ENCODE peak calls at places on chromosome 22, in four cellular contexts. R is HepG2, M is kidney, X is neural progenitor cell. S is an unnamed sample.

GRCh38 chr22:29344137-29344536 is 28.6 kb upstream of the RASL10A start:
- DNase-seq in M (no peak), R (peak), X (no peak), S (no peak)

GRCh38 chr22:49609207-49609876 is 218.3 kb downstream of the BRD1 start:
- DNase-seq in M (peak), R (no peak), X (no peak), S (no peak)

GRCh38 chr22:24327827-24328226 is 57.2 kb downstream of the SPECC1L start:
- DNase-seq in X (no peak), R (no peak), M (no peak), S (no peak)

GRCh38 chr22:29456211-29456671 is 17.9 kb downstream of the RFPL1 start:
- DNase-seq in R (no peak), X (peak), M (no peak), S (no peak)

GRCh38 chr22:45785458-45785857 is 113.8 kb downstream of the ATXN10 start:
- DNase-seq in M (no peak), X (no peak), R (peak), S (no peak)

GRCh38 chr22:40218152-40218551 is 40.4 kb downstream of the TNRC6B start:
- DNase-seq in M (no peak), R (no peak), X (no peak), S (no peak)

GRCh38 chr22:27801616-27802388 is at the start of gene MN1:
- DNase-seq in M (peak), X (peak), R (no peak), S (no peak)

GRCh38 chr22:26322179-26322905 is 106.7 kb upstream of the ASPHD2 start:
- DNase-seq in R (no peak), X (no peak), M (no peak), S (no peak)

GRCh38 chr22:47310601-47311000 is 548.2 kb downstream of the TBC1D22A start:
- DNase-seq in R (no peak), X (no peak), M (no peak), S (no peak)

GRCh38 chr22:46652081-46652929 is 32.1 kb downstream of the GRAMD4 start:
- DNase-seq in X (no peak), R (peak), M (no peak), S (no peak)

GRCh38 chr22:24466831-24467249 is 28.3 kb upstream of the UPB1 start:
- DNase-seq in R (no peak), X (peak), M (no peak), S (no peak)

GRCh38 chr22:27207907-27208306 is 550.5 kb downstream of the MIAT start:
- DNase-seq in R (no peak), M (no peak), X (no peak), S (no peak)

GRCh38 chr22:48310740-48311139 is 1516.9 kb downstream of the BRD1 start:
- DNase-seq in X (no peak), M (peak), R (no peak), S (no peak)

GRCh38 chr22:46917702-46918101 is 155.3 kb downstream of the TBC1D22A start:
- DNase-seq in R (no peak), M (no peak), X (no peak), S (no peak)

GRCh38 chr22:48837341-48837935 is 990.2 kb downstream of the BRD1 start:
- DNase-seq in M (peak), R (no peak), X (no peak), S (no peak)

GRCh38 chr22:39234867-39235687 is 9.7 kb downstream of the PDGFB start:
- DNase-seq in X (peak), R (no peak), M (peak), S (no peak)

GRCh38 chr22:41377846-41378245 is 3.9 kb upstream of the TEF start:
- DNase-seq in M (no peak), X (no peak), R (no peak), S (no peak)

GRCh38 chr22:48800036-48800885 is 1027.4 kb downstream of the BRD1 start:
- DNase-seq in M (no peak), X (no peak), R (no peak), S (no peak)

DNA sequence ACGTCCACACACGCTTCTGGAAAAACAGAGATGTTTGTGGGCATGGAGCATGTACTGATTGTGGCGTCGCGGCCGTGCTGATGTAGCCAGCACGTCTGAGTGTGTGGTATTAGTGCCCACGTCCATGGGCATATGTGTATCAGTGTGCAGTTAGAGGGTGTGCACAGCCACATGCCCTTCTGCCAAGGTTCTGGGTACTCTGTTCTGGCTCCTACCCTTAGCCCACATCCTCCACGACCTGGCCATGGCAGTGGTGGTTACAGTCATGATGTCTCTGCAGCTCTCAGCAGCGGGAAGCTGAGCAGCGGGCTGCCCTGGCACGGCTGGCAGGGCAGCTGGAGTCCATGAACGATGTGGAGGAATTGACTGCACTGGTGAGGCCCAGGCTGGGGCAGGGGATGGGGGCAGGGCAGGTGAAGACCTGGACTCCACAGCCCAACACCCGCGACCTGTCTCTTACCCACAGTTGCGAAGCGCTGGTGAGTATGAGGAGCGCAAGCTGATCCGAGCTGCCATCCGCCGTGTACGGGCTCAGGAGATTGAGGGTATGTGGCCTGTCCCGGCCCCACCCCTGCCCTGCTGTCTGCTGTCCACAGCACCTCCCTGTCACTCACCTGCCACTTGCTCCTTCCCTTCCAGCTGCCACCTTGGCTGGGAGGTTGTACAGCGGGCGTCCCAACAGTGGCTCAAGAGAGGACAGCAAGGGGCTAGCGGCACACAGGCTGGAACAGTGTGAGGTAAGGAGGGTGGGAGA is 7.3 kb downstream of the SMTN start:
- DNase-seq in M (no peak), R (no peak), X (no peak), S (no peak)
- H3K9ac ChIP-seq in M (no peak), R (no peak), X (no peak), S (no peak)

DNA sequence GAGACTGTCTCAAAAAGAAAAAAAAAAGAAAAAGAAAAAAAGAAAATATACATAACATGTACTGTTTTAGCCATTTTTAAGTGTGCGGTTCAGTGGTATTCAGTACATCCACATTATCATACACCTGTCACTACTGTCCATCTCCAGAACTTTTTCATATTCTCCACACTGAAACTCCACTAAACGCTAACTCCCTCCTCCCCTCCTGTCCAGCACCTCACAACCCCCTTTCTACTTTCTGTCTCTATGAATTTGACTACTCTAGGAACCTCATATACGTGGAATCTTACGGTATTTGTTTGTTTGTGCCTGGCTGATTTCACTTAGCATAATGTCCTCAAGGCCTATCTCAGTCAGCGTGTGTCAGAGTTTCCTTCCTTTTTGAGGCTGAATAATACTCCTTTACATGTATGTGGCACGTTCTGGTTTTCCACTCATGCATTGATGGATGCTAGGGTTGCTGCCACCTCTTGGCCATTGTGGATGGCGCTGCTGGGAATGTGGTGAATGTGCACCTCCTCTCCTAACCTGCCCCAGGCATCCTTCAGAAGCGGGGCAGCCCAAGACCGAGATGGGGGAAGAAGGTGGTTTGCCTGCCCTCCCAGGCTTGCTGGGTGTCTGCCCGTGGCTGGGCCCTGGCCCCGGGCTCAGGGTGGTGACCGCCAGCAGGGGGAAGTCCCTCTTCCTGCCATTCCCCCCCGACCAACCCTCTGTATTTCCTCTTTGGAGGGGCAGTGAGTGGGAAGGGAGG is 60.5 kb downstream of the BCR start:
- DNase-seq in R (no peak), X (peak), M (no peak), S (no peak)
- TF ChIP-seq CTCF in R (peak), X (peak), M (peak), S (peak)

GRCh38 chr22:37982938-37983859 is 1.2 kb downstream of the SOX10 start:
- DNase-seq in M (no peak), X (peak), R (no peak), S (no peak)

GRCh38 chr22:37985050-37985585 is 763 bp upstream of the SOX10 start:
- DNase-seq in X (no peak), M (no peak), R (no peak), S (no peak)

GRCh38 chr22:37986371-37986770 is 2.0 kb upstream of the SOX10 start:
- DNase-seq in X (no peak), R (no peak), M (no peak), S (no peak)

GRCh38 chr22:37983860-37984791 is at the start of gene SOX10:
- DNase-seq in M (no peak), X (peak), R (no peak), S (no peak)

DNA sequence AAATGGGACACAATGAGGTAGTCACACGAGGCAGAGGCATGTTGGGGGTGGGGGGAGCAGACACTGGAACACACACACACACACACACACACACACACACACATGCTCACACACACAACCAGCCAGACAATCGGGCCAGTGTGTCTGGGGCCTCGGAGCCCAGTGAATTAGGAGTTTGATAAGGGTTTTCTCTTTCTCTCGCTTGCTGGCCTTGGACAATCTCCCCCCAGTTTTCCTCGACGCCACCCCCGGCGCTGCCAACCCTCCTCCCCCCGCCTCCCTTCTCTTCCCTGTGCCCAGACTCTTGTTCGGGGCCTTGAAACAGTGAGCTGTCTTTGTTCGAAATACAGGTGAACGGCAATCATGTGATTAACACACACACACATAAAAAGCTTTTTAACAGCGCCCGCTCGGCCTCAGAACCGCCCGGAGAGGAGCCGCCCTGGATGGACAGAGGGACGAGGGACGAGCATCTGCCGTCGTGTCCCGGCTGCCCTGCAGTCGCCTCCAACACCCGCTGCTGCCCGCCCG is 1.5 kb upstream of the SOX10 start:
- DNase-seq in M (no peak), R (no peak), X (no peak), S (no peak)
- H3K9ac ChIP-seq in M (no peak), R (no peak), X (no peak), S (no peak)

GRCh38 chr22:36424901-36425579 is 37.3 kb upstream of the MYH9 start:
- DNase-seq in M (no peak), X (no peak), R (no peak), S (no peak)

GRCh38 chr22:36422287-36423014 is 34.7 kb upstream of the MYH9 start:
- DNase-seq in M (no peak), R (peak), X (no peak), S (no peak)

GRCh38 chr22:36425977-36426523 is 38.3 kb upstream of the MYH9 start:
- DNase-seq in R (peak), X (peak), M (peak), S (no peak)

GRCh38 chr22:36419912-36420882 is 32.4 kb upstream of the MYH9 start:
- DNase-seq in X (no peak), M (no peak), R (no peak), S (no peak)

DNA sequence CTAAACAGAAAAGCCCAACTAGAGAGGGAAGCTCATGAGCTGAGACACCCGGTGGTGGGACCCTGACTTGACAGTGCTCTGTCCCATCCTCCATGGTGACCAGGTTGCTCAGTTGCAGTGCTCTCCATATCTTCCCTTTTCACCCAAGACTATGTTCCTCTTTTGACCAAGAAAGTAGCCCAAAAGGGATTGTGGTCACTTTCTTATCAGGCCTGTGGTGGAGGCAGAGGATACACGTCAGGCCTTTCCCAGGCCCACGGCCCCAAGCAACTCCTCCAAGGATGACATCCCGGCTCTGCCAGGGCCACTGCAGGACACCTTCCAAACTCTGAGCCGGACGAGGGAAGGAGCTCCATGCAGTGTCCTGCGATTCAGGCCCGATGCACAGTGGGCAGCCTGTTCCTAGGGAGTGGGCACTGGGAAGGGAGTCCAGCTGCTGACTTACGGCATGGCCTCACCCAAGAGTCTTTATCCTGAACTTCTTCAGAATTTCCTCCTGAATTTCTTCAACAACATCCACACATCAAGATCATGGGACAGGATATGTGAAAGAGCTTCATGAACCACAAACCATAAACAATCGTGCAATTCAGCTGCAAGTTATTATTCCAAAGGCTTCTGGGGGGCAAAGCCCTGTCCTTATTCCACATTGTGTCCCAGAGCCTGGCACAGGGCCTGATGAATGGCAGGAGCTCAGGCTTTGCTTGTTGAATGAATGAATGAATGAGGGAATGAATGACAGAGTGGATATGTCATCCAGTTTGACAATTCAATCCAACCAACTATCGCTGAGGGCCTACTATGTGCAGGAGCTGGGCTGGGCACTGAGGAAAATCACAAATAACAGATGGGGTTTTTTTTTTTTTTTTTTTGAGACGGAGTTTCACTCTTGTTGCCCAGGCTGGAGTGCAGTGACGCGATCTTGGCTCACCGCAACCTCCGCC is 36.0 kb upstream of the MYH9 start:
- DNase-seq in X (no peak), M (no peak), R (no peak), S (no peak)
- TF ChIP-seq CTCF in X (no peak), M (no peak), R (no peak), S (peak)

GRCh38 chr22:35352214-35353111 is 28.4 kb upstream of the HMOX1 start:
- DNase-seq in X (peak), M (peak), R (peak), S (no peak)
- H3K9ac ChIP-seq in X (no peak), M (no peak), R (peak), S (no peak)

GRCh38 chr22:19766235-19766505 is 5.6 kb downstream of the TBX1 start:
- DNase-seq in R (no peak), M (no peak), X (peak), S (no peak)

GRCh38 chr22:19767427-19768380 is 7.1 kb downstream of the TBX1 start:
- DNase-seq in R (peak), M (peak), X (no peak), S (no peak)

GRCh38 chr22:19764636-19765476 is 4.3 kb downstream of the TBX1 start:
- DNase-seq in M (no peak), R (no peak), X (peak), S (no peak)

GRCh38 chr22:19765477-19766234 is 5.1 kb downstream of the TBX1 start:
- DNase-seq in X (peak), R (no peak), M (no peak), S (peak)

GRCh38 chr22:19766506-19767426 is 6.2 kb downstream of the TBX1 start:
- DNase-seq in M (peak), R (no peak), X (peak), S (peak)
- TF ChIP-seq CTCF in M (no peak), R (peak), X (peak), S (peak)

GRCh38 chr22:43417555-43417954 is 5.7 kb downstream of the MPPED1 start:
- DNase-seq in M (no peak), R (no peak), X (peak), S (no peak)
- H3K9ac ChIP-seq in M (no peak), R (no peak), X (no peak), S (no peak)

GRCh38 chr22:33397381-33397907 is 339.3 kb upstream of the SYN3 start:
- DNase-seq in R (no peak), M (no peak), X (no peak), S (no peak)

GRCh38 chr22:33402325-33402724 is 344.1 kb upstream of the SYN3 start:
- DNase-seq in M (no peak), R (peak), X (no peak), S (no peak)

GRCh38 chr22:33400891-33401290 is 342.7 kb upstream of the SYN3 start:
- DNase-seq in R (no peak), X (no peak), M (no peak), S (no peak)

GRCh38 chr22:33401291-33401690 is 343.1 kb upstream of the SYN3 start:
- DNase-seq in R (no peak), M (no peak), X (no peak), S (no peak)

DNA sequence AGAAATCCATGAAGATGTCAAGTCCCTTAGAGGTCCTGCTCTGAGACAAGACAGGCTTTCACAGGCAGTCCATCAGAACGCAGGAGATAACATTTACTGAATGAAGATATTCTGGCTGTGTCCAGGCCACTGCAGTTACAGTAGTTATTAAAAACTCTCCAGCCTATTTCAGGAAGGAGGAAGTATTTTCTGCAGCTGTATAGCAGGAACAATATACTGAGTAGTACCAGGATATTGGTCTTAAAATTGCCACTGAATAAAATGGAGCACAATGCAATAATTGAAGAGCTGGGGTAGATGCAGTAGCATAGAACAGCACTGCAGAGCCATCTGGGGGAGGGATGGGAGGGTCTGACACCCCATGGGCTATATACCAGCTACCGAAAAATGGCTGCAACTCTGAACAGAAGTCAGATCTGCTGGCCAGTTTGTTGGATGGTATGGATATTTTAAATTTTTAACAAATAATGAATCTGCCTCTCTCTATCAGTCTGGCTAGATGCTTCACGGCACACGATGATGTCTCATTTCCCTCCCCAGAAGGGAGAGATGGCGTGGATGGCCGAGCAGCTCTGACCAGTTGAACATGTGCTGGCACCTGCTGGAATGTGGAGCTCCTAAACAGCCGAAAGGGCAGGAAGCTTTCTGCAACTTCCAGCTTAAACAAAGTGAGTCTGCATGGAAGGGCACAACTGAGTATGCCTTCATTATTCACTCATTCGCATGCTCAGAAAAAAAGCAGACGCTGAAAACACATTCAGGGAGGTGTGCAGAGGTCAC is 342.1 kb upstream of the SYN3 start:
- DNase-seq in R (no peak), X (no peak), M (no peak), S (no peak)
- TF ChIP-seq CTCF in R (no peak), X (no peak), M (no peak), S (no peak)

GRCh38 chr22:44752285-44753188 is at the start of gene ARHGAP8:
- DNase-seq in X (peak), R (no peak), M (peak), S (no peak)
- H3K9ac ChIP-seq in X (no peak), R (no peak), M (peak), S (no peak)

GRCh38 chr22:19986011-19986409 is 30.6 kb downstream of the ARVCF start:
- DNase-seq in M (peak), X (no peak), R (no peak), S (no peak)
- TF ChIP-seq CTCF in M (no peak), X (no peak), R (no peak), S (no peak)